ENCODE peak calls at places on chromosomes 11 and 22, in four cellular contexts. O is HS-27A, F is IMR-90, Y is body of pancreas. M is an unnamed sample.

GRCh38 chr11:62132689-62133293 is 9.0 kb downstream of the INCENP start:
- DNase-seq in Y (no peak), O (no peak), F (no peak), M (no peak)

GRCh38 chr11:77497368-77497767 is 23.5 kb upstream of the PAK1 start:
- DNase-seq in Y (no peak), F (peak; percentile 13), O (no peak), M (peak; percentile 22)

GRCh38 chr11:81673001-81673400 is 1060.7 kb downstream of the FAM181B start:
- DNase-seq in O (no peak), Y (no peak), F (no peak), M (peak; percentile 62)

GRCh38 chr11:26806209-26806608 is 84.3 kb upstream of the SLC5A12 start:
- DNase-seq in Y (no peak), F (peak; percentile 22), O (no peak), M (no peak)

GRCh38 chr11:39374963-39375698 is 2084.3 kb downstream of the LRRC4C start:
- DNase-seq in O (no peak), Y (no peak), F (peak; percentile 2), M (peak; percentile 13)

GRCh38 chr11:31809857-31810778 is 1.0 kb downstream of the PAX6 start:
- DNase-seq in O (peak; percentile 5), F (peak; percentile 28), Y (peak; percentile 36), M (peak; percentile 64)

GRCh38 chr11:16743478-16743877 is 5.0 kb downstream of the C11orf58 start:
- DNase-seq in F (no peak), Y (no peak), O (no peak), M (no peak)

GRCh38 chr11:46246514-46246913 is 30.9 kb upstream of the CREB3L1 start:
- DNase-seq in Y (no peak), F (peak; percentile 47), O (no peak), M (peak; percentile 29)

GRCh38 chr11:119518746-119519382 is 95.9 kb upstream of the THY1 start:
- DNase-seq in F (peak; percentile 58), Y (no peak), O (no peak), M (peak; percentile 82)

GRCh38 chr11:96114178-96115070 is 190.5 kb upstream of the MTMR2 start:
- DNase-seq in F (no peak), Y (no peak), O (no peak), M (no peak)

GRCh38 chr11:131710511-131710910 is 340.1 kb downstream of the NTM start:
- DNase-seq in Y (no peak), F (peak; percentile 38), O (no peak), M (no peak)

GRCh38 chr11:21656065-21656464 is 536.8 kb upstream of the ANO5 start:
- DNase-seq in Y (no peak), F (no peak), O (no peak), M (no peak)

GRCh38 chr11:69333906-69334305 is 40.0 kb downstream of the MYEOV start:
- DNase-seq in O (no peak), F (peak; percentile 34), Y (no peak), M (no peak)

GRCh38 chr11:58498464-58498863 is 9.4 kb downstream of the OR5B21 start:
- DNase-seq in F (no peak), Y (no peak), O (no peak), M (no peak)

GRCh38 chr11:81071641-81072040 is 1630.8 kb upstream of the TENM4 start:
- DNase-seq in F (no peak), Y (no peak), O (no peak), M (no peak)

GRCh38 chr11:57482782-57483569 is 22.6 kb downstream of the RTN4RL2 start:
- DNase-seq in Y (no peak), O (no peak), F (peak; percentile 21), M (peak; percentile 69)

GRCh38 chr11:102318469-102318868 is 1.2 kb downstream of the BIRC3 start:
- DNase-seq in O (no peak), Y (no peak), F (peak; percentile 48), M (peak; percentile 29)

GRCh38 chr11:120134931-120135228 is 3.0 kb downstream of the TRIM29 start:
- DNase-seq in F (no peak), O (no peak), Y (no peak), M (no peak)

GRCh38 chr11:65911682-65912568 is 6.9 kb downstream of the C11orf68 start:
- DNase-seq in Y (peak; percentile 20), O (peak; percentile 97), F (peak; percentile 87), M (peak; percentile 73)

GRCh38 chr11:21810650-21811049 is 382.2 kb upstream of the ANO5 start:
- DNase-seq in F (no peak), O (no peak), Y (no peak), M (no peak)

GRCh38 chr22:47124946-47125345 is 362.5 kb downstream of the TBC1D22A start:
- DNase-seq in O (no peak), F (no peak), Y (no peak), M (no peak)

GRCh38 chr11:125886997-125887372 is 483 bp upstream of the HYLS1 start:
- DNase-seq in O (peak; percentile 36), F (no peak), Y (peak; percentile 42), M (peak; percentile 8)

GRCh38 chr11:64832467-64833197 is 11.8 kb downstream of the CDC42BPG start:
- DNase-seq in F (no peak), Y (no peak), O (no peak), M (no peak)

GRCh38 chr11:95832763-95833162 is 42.5 kb downstream of the CEP57 start:
- DNase-seq in F (peak; percentile 97), Y (no peak), O (no peak), M (no peak)

GRCh38 chr11:13993096-13993760 is 30.7 kb downstream of the SPON1 start:
- DNase-seq in Y (no peak), O (no peak), F (no peak), M (no peak)

GRCh38 chr11:116777056-116777455 is 4.3 kb upstream of the BUD13 start:
- DNase-seq in Y (no peak), O (no peak), F (no peak), M (no peak)

GRCh38 chr11:78300108-78300507 is 111.4 kb downstream of the USP35 start:
- DNase-seq in O (no peak), Y (no peak), F (no peak), M (no peak)

GRCh38 chr11:74877132-74877531 is 71.8 kb downstream of the XRRA1 start:
- DNase-seq in O (no peak), Y (no peak), F (peak; percentile 12), M (peak; percentile 15)

GRCh38 chr22:33983558-33983957 is 63.3 kb upstream of the LARGE1 start:
- DNase-seq in Y (no peak), F (no peak), O (no peak), M (no peak)